ENCODE peak calls at places on chromosomes 12 and 14, in nine cellular contexts. P is PC-3; L is ACHN; S is globus pallidus; D is stimulated activated CD4-positive, alpha-beta T cell treated with anti-CD3 and anti-CD28 coated beads, Interleukin-12 subunit alpha, Interleukin-12 subunit beta, amount 100 ng/mL, for 4 hours; H is Caco-2; R is NCI-H1092; Z is T-cell; U is RWPE1. C is an unnamed sample.

GRCh38 chr12:98358144-98358543 is 157.2 kb upstream of the TMPO start:
- DNase-seq in S (no peak), H (no peak), R (no peak), Z (no peak), U (no peak), P (no peak), L (no peak), D (no peak), C (no peak)

GRCh38 chr12:116247377-116247776 is 30.1 kb downstream of the MED13L start:
- DNase-seq in D (no peak), Z (no peak), H (no peak), S (no peak), U (no peak), L (no peak), P (no peak), R (no peak), C (no peak)

GRCh38 chr12:113196996-113197395 is 11.5 kb downstream of the RITA1 start:
- DNase-seq in U (peak), S (peak), P (peak), H (peak), Z (peak), L (peak), R (peak), D (no peak), C (peak)

GRCh38 chr12:2284321-2284813 is 231.6 kb downstream of the CACNA1C start:
- DNase-seq in H (no peak), Z (no peak), R (no peak), S (no peak), P (no peak), L (no peak), D (no peak), U (no peak), C (no peak)

GRCh38 chr14:32203928-32204357 is 874 bp upstream of the RNU6-8 start:
- DNase-seq in Z (peak), D (no peak), S (no peak), P (peak), L (peak), R (no peak), H (no peak), U (no peak), C (no peak)

GRCh38 chr12:20150835-20151234 is 217.5 kb upstream of the PDE3A start:
- DNase-seq in Z (no peak), P (peak), L (no peak), R (no peak), U (no peak), H (no peak), D (no peak), S (no peak), C (no peak)

GRCh38 chr14:74219806-74220205 is 19.4 kb upstream of the VSX2 start:
- DNase-seq in P (no peak), H (no peak), R (no peak), D (no peak), Z (no peak), S (no peak), L (no peak), U (no peak), C (no peak)

GRCh38 chr12:94174576-94174975 is 26.2 kb downstream of the PLXNC1 start:
- DNase-seq in S (no peak), P (no peak), U (no peak), L (no peak), H (no peak), Z (peak), R (no peak), D (no peak), C (no peak)

GRCh38 chr12:122140467-122141257 is 33.4 kb downstream of the IL31 start:
- DNase-seq in U (no peak), Z (no peak), R (no peak), P (no peak), D (no peak), S (no peak), H (no peak), L (no peak), C (no peak)

GRCh38 chr12:32031109-32031508 is 71.9 kb downstream of the RESF1 start:
- DNase-seq in L (no peak), R (no peak), H (no peak), S (no peak), Z (no peak), U (no peak), P (no peak), D (no peak), C (no peak)

GRCh38 chr12:58814036-58814435 is 106.3 kb downstream of the LRIG3 start:
- DNase-seq in H (no peak), R (no peak), L (no peak), D (no peak), Z (no peak), S (no peak), U (no peak), P (no peak), C (no peak)

GRCh38 chr12:67592228-67593011 is 56.1 kb upstream of the DYRK2 start:
- DNase-seq in L (peak), U (peak), S (no peak), P (peak), D (no peak), R (no peak), H (no peak), Z (no peak), C (peak)

GRCh38 chr12:49813131-49813530 is 15.1 kb downstream of the NCKAP5L start:
- DNase-seq in S (no peak), H (no peak), L (peak), R (no peak), U (no peak), P (peak), Z (no peak), D (no peak), C (no peak)

GRCh38 chr12:104063712-104064030 is 660 bp upstream of the HCFC2 start:
- DNase-seq in P (no peak), R (no peak), H (no peak), S (no peak), U (no peak), Z (no peak), L (no peak), D (no peak), C (no peak)

GRCh38 chr12:115632323-115632722 is 645.2 kb downstream of the MED13L start:
- DNase-seq in U (peak), D (no peak), H (no peak), R (no peak), L (no peak), S (no peak), P (peak), Z (no peak), C (no peak)

GRCh38 chr12:15453613-15454012 is 131.3 kb downstream of the PTPRO start:
- DNase-seq in U (no peak), R (no peak), H (no peak), Z (no peak), D (no peak), P (no peak), L (no peak), S (no peak), C (no peak)

GRCh38 chr12:57838594-57839302 is 7.8 kb downstream of the CTDSP2 start:
- DNase-seq in R (no peak), U (no peak), Z (no peak), L (no peak), H (no peak), D (no peak), P (no peak), S (no peak), C (no peak)

GRCh38 chr14:36662543-36663403 is 1.1 kb downstream of the PAX9 start:
- DNase-seq in D (no peak), L (no peak), S (no peak), Z (no peak), H (peak), R (peak), U (peak), P (peak), C (no peak)

GRCh38 chr14:57574617-57575288 is 81.1 kb upstream of the CCDC198 start:
- DNase-seq in R (no peak), Z (no peak), D (no peak), P (peak), U (no peak), S (no peak), H (peak), L (peak), C (no peak)

GRCh38 chr12:56358836-56359532 is 923 bp downstream of the STAT2 start:
- DNase-seq in R (no peak), H (no peak), L (peak), P (peak), Z (no peak), D (no peak), S (peak), U (peak), C (no peak)

GRCh38 chr14:56324831-56325230 is 206.6 kb downstream of the PELI2 start:
- DNase-seq in S (no peak), Z (no peak), H (no peak), U (no peak), L (no peak), P (no peak), R (no peak), D (no peak), C (no peak)

GRCh38 chr12:5685935-5686334 is 254.0 kb downstream of the NTF3 start:
- DNase-seq in R (no peak), U (no peak), P (no peak), H (no peak), S (no peak), Z (no peak), D (no peak), L (no peak), C (no peak)

GRCh38 chr14:32252030-32252670 is 49.1 kb upstream of the RNU6-8 start:
- DNase-seq in P (peak), H (peak), U (peak), Z (peak), L (peak), D (peak), S (peak), R (peak), C (peak)

GRCh38 chr12:93616584-93617101 is 44.2 kb downstream of the SOCS2 start:
- DNase-seq in S (no peak), Z (no peak), P (peak), L (no peak), H (no peak), U (peak), D (no peak), R (no peak), C (no peak)

GRCh38 chr14:64968167-64968566 is 4.0 kb downstream of the RAB15 start:
- DNase-seq in U (no peak), H (no peak), L (no peak), P (no peak), S (no peak), D (no peak), R (no peak), Z (no peak), C (no peak)

GRCh38 chr12:89051065-89051677 is 301.1 kb downstream of the DUSP6 start:
- DNase-seq in L (peak), Z (no peak), S (peak), H (peak), U (peak), D (no peak), P (peak), R (peak), C (peak)

GRCh38 chr14:74148705-74149104 is 63.9 kb downstream of the LIN52 start:
- DNase-seq in Z (no peak), U (no peak), L (no peak), D (no peak), H (no peak), R (no peak), S (no peak), P (no peak), C (no peak)

GRCh38 chr12:132257206-132257954 is 72.0 kb downstream of the GALNT9 start:
- DNase-seq in S (no peak), L (no peak), R (no peak), Z (no peak), U (no peak), H (no peak), P (no peak), D (no peak), C (no peak)

GRCh38 chr12:56282030-56282429 is 15.3 kb downstream of the COQ10A start:
- DNase-seq in H (no peak), P (no peak), L (no peak), S (no peak), Z (no peak), U (no peak), D (no peak), R (no peak), C (no peak)

GRCh38 chr14:34457186-34457585 is 4.9 kb downstream of the SPTSSA start:
- DNase-seq in Z (no peak), L (no peak), S (no peak), P (no peak), D (no peak), H (no peak), R (no peak), U (no peak), C (no peak)

GRCh38 chr12:124857921-124858461 is 5.7 kb downstream of the SCARB1 start:
- DNase-seq in L (no peak), H (no peak), U (no peak), D (no peak), R (no peak), Z (no peak), P (no peak), S (no peak), C (no peak)

GRCh38 chr14:78127233-78127632 is 42.9 kb upstream of the NRXN3 start:
- DNase-seq in U (no peak), R (no peak), P (no peak), Z (no peak), D (no peak), H (no peak), S (no peak), L (no peak), C (no peak)

GRCh38 chr12:50309950-50310349 is 26.6 kb upstream of the LIMA1 start:
- DNase-seq in H (no peak), L (no peak), U (no peak), R (no peak), D (no peak), S (no peak), P (no peak), Z (no peak), C (no peak)

GRCh38 chr12:52628841-52629240 is 10.5 kb upstream of the KRT73 start:
- DNase-seq in P (no peak), Z (no peak), U (no peak), L (no peak), R (no peak), S (no peak), D (no peak), H (no peak), C (no peak)

GRCh38 chr14:68789002-68789797 is 3.7 kb downstream of the ZFP36L1 start:
- DNase-seq in S (peak), L (peak), U (no peak), R (peak), H (no peak), P (peak), Z (peak), D (peak), C (peak)

GRCh38 chr12:4388032-4388431 is 8.5 kb upstream of the FGF23 start:
- DNase-seq in H (no peak), Z (no peak), S (no peak), R (no peak), D (no peak), U (no peak), L (no peak), P (no peak), C (no peak)

GRCh38 chr12:105882404-105882803 is 256.4 kb downstream of the NUAK1 start:
- DNase-seq in R (no peak), S (no peak), Z (no peak), D (no peak), U (no peak), L (no peak), P (no peak), H (no peak), C (no peak)

GRCh38 chr14:95527392-95528002 is 7.4 kb upstream of the GLRX5 start:
- DNase-seq in L (peak), S (peak), D (peak), H (peak), Z (no peak), R (no peak), P (peak), U (no peak), C (peak)

C was measured in effector memory CD8-positive, alpha-beta T cell.